ENCODE peak calls at places on chromosomes 3 and 15, in nine cellular contexts. One of them, this sample, is unnamed.

GRCh38 chr3:189457201-189457607 is 174.0 kb upstream of the TP63 start:
- DNase-seq in M059J: peak; percentile 93
- DNase-seq in non-pigmented ciliary epithelial cell: peak; percentile 22
- DNase-seq in HL-60: no peak
- DNase-seq in NCI-H187: no peak
- DNase-seq in EL: peak; percentile 57
- DNase-seq in Daoy: peak; percentile 69
- DNase-seq in activated CD4-positive, alpha-beta T cell treated with anti-CD3 and anti-CD28 coated beads, Interleukin-2, amount 50 U/mL, for 24 hours: no peak
- DNase-seq in bronchial epithelial cell: peak; percentile 63
- DNase-seq in this sample: peak; percentile 35

GRCh38 chr3:54902286-54902685 is 25.6 kb downstream of the LRTM1 start:
- DNase-seq in EL: no peak
- DNase-seq in Daoy: no peak
- DNase-seq in HL-60: no peak
- DNase-seq in activated CD4-positive, alpha-beta T cell treated with anti-CD3 and anti-CD28 coated beads, Interleukin-2, amount 50 U/mL, for 24 hours: no peak
- DNase-seq in NCI-H187: no peak
- DNase-seq in non-pigmented ciliary epithelial cell: no peak
- DNase-seq in bronchial epithelial cell: no peak
- DNase-seq in M059J: peak; percentile 49
- DNase-seq in this sample: no peak

GRCh38 chr15:70633394-70633793 is 130.0 kb downstream of the UACA start:
- DNase-seq in activated CD4-positive, alpha-beta T cell treated with anti-CD3 and anti-CD28 coated beads, Interleukin-2, amount 50 U/mL, for 24 hours: no peak
- DNase-seq in non-pigmented ciliary epithelial cell: no peak
- DNase-seq in M059J: no peak
- DNase-seq in Daoy: no peak
- DNase-seq in HL-60: no peak
- DNase-seq in NCI-H187: no peak
- DNase-seq in bronchial epithelial cell: no peak
- DNase-seq in EL: no peak
- DNase-seq in this sample: no peak

GRCh38 chr15:52710050-52710709 is 31.0 kb upstream of the ATOSA start:
- DNase-seq in NCI-H187: no peak
- DNase-seq in bronchial epithelial cell: peak; percentile 41
- DNase-seq in HL-60: no peak
- DNase-seq in activated CD4-positive, alpha-beta T cell treated with anti-CD3 and anti-CD28 coated beads, Interleukin-2, amount 50 U/mL, for 24 hours: no peak
- DNase-seq in EL: no peak
- DNase-seq in non-pigmented ciliary epithelial cell: no peak
- DNase-seq in M059J: peak; percentile 37
- DNase-seq in Daoy: peak; percentile 32
- DNase-seq in this sample: peak; percentile 15

GRCh38 chr3:72768976-72769375 is 79.3 kb downstream of the SHQ1 start:
- DNase-seq in bronchial epithelial cell: no peak
- DNase-seq in non-pigmented ciliary epithelial cell: no peak
- DNase-seq in Daoy: no peak
- DNase-seq in M059J: no peak
- DNase-seq in activated CD4-positive, alpha-beta T cell treated with anti-CD3 and anti-CD28 coated beads, Interleukin-2, amount 50 U/mL, for 24 hours: no peak
- DNase-seq in NCI-H187: no peak
- DNase-seq in EL: no peak
- DNase-seq in HL-60: no peak
- DNase-seq in this sample: no peak

GRCh38 chr15:82810061-82810862 is 834 bp downstream of the WHAMM start:
- DNase-seq in bronchial epithelial cell: peak; percentile 43
- DNase-seq in EL: peak; percentile 72
- DNase-seq in NCI-H187: no peak
- DNase-seq in HL-60: peak; percentile 48
- DNase-seq in non-pigmented ciliary epithelial cell: peak; percentile 19
- DNase-seq in Daoy: peak; percentile 58
- DNase-seq in activated CD4-positive, alpha-beta T cell treated with anti-CD3 and anti-CD28 coated beads, Interleukin-2, amount 50 U/mL, for 24 hours: peak; percentile 12
- DNase-seq in M059J: peak; percentile 57
- DNase-seq in this sample: peak; percentile 45

GRCh38 chr3:45793482-45794176 is 2.7 kb downstream of the SLC6A20 start:
- DNase-seq in Daoy: no peak
- DNase-seq in M059J: peak; percentile 54
- DNase-seq in bronchial epithelial cell: peak; percentile 29
- DNase-seq in EL: no peak
- DNase-seq in activated CD4-positive, alpha-beta T cell treated with anti-CD3 and anti-CD28 coated beads, Interleukin-2, amount 50 U/mL, for 24 hours: no peak
- DNase-seq in non-pigmented ciliary epithelial cell: no peak
- DNase-seq in NCI-H187: no peak
- DNase-seq in HL-60: no peak
- DNase-seq in this sample: no peak

GRCh38 chr3:11545186-11545851 is 98.4 kb downstream of the VGLL4 start:
- DNase-seq in activated CD4-positive, alpha-beta T cell treated with anti-CD3 and anti-CD28 coated beads, Interleukin-2, amount 50 U/mL, for 24 hours: no peak
- DNase-seq in Daoy: no peak
- DNase-seq in non-pigmented ciliary epithelial cell: no peak
- DNase-seq in HL-60: no peak
- DNase-seq in bronchial epithelial cell: no peak
- DNase-seq in NCI-H187: no peak
- DNase-seq in M059J: no peak
- DNase-seq in EL: no peak
- DNase-seq in this sample: peak; percentile 21

GRCh38 chr3:179512398-179512797 is 50.3 kb upstream of the ACTL6A start:
- DNase-seq in Daoy: no peak
- DNase-seq in activated CD4-positive, alpha-beta T cell treated with anti-CD3 and anti-CD28 coated beads, Interleukin-2, amount 50 U/mL, for 24 hours: no peak
- DNase-seq in non-pigmented ciliary epithelial cell: no peak
- DNase-seq in HL-60: no peak
- DNase-seq in M059J: no peak
- DNase-seq in EL: no peak
- DNase-seq in NCI-H187: no peak
- DNase-seq in bronchial epithelial cell: no peak
- DNase-seq in this sample: no peak

GRCh38 chr3:183527980-183528379 is 27.5 kb downstream of the KLHL6 start:
- DNase-seq in EL: no peak
- DNase-seq in HL-60: no peak
- DNase-seq in Daoy: no peak
- DNase-seq in bronchial epithelial cell: no peak
- DNase-seq in activated CD4-positive, alpha-beta T cell treated with anti-CD3 and anti-CD28 coated beads, Interleukin-2, amount 50 U/mL, for 24 hours: no peak
- DNase-seq in M059J: no peak
- DNase-seq in non-pigmented ciliary epithelial cell: no peak
- DNase-seq in NCI-H187: no peak
- DNase-seq in this sample: no peak

GRCh38 chr15:59657635-59658125 is 365 bp upstream of the GTF2A2 start:
- DNase-seq in HL-60: no peak
- DNase-seq in activated CD4-positive, alpha-beta T cell treated with anti-CD3 and anti-CD28 coated beads, Interleukin-2, amount 50 U/mL, for 24 hours: no peak
- DNase-seq in EL: no peak
- DNase-seq in Daoy: no peak
- DNase-seq in NCI-H187: no peak
- DNase-seq in non-pigmented ciliary epithelial cell: no peak
- DNase-seq in M059J: no peak
- DNase-seq in bronchial epithelial cell: no peak
- DNase-seq in this sample: no peak

GRCh38 chr3:98702166-98702565 is 61.0 kb upstream of the ST3GAL6 start:
- DNase-seq in EL: peak; percentile 48
- DNase-seq in M059J: peak; percentile 85
- DNase-seq in HL-60: no peak
- DNase-seq in non-pigmented ciliary epithelial cell: no peak
- DNase-seq in bronchial epithelial cell: no peak
- DNase-seq in NCI-H187: no peak
- DNase-seq in Daoy: no peak
- DNase-seq in activated CD4-positive, alpha-beta T cell treated with anti-CD3 and anti-CD28 coated beads, Interleukin-2, amount 50 U/mL, for 24 hours: no peak
- DNase-seq in this sample: no peak

GRCh38 chr3:172616061-172616461 is 92.8 kb upstream of the TNFSF10 start:
- DNase-seq in bronchial epithelial cell: no peak
- DNase-seq in NCI-H187: no peak
- DNase-seq in M059J: no peak
- DNase-seq in non-pigmented ciliary epithelial cell: no peak
- DNase-seq in HL-60: no peak
- DNase-seq in EL: peak; percentile 26
- DNase-seq in activated CD4-positive, alpha-beta T cell treated with anti-CD3 and anti-CD28 coated beads, Interleukin-2, amount 50 U/mL, for 24 hours: no peak
- DNase-seq in Daoy: no peak
- DNase-seq in this sample: no peak

GRCh38 chr15:76217029-76217866 is 94.0 kb downstream of the ETFA start:
- DNase-seq in activated CD4-positive, alpha-beta T cell treated with anti-CD3 and anti-CD28 coated beads, Interleukin-2, amount 50 U/mL, for 24 hours: no peak
- DNase-seq in Daoy: peak; percentile 85
- DNase-seq in NCI-H187: no peak
- DNase-seq in M059J: peak; percentile 87
- DNase-seq in non-pigmented ciliary epithelial cell: no peak
- DNase-seq in HL-60: no peak
- DNase-seq in bronchial epithelial cell: peak; percentile 72
- DNase-seq in EL: peak; percentile 44
- DNase-seq in this sample: peak; percentile 30

GRCh38 chr15:77664428-77664827 is 31.7 kb upstream of the LINGO1 start:
- DNase-seq in HL-60: no peak
- DNase-seq in non-pigmented ciliary epithelial cell: no peak
- DNase-seq in activated CD4-positive, alpha-beta T cell treated with anti-CD3 and anti-CD28 coated beads, Interleukin-2, amount 50 U/mL, for 24 hours: no peak
- DNase-seq in NCI-H187: no peak
- DNase-seq in M059J: no peak
- DNase-seq in EL: no peak
- DNase-seq in Daoy: no peak
- DNase-seq in bronchial epithelial cell: no peak
- DNase-seq in this sample: no peak

GRCh38 chr3:111547645-111548044 is 5.6 kb downstream of the CD96 start:
- DNase-seq in M059J: no peak
- DNase-seq in non-pigmented ciliary epithelial cell: no peak
- DNase-seq in Daoy: no peak
- DNase-seq in bronchial epithelial cell: no peak
- DNase-seq in activated CD4-positive, alpha-beta T cell treated with anti-CD3 and anti-CD28 coated beads, Interleukin-2, amount 50 U/mL, for 24 hours: no peak
- DNase-seq in EL: no peak
- DNase-seq in HL-60: peak; percentile 37
- DNase-seq in NCI-H187: no peak
- DNase-seq in this sample: no peak

GRCh38 chr3:86673981-86674380 is 317.0 kb downstream of the VGLL3 start:
- DNase-seq in activated CD4-positive, alpha-beta T cell treated with anti-CD3 and anti-CD28 coated beads, Interleukin-2, amount 50 U/mL, for 24 hours: no peak
- DNase-seq in NCI-H187: no peak
- DNase-seq in M059J: no peak
- DNase-seq in Daoy: no peak
- DNase-seq in HL-60: no peak
- DNase-seq in bronchial epithelial cell: no peak
- DNase-seq in EL: no peak
- DNase-seq in non-pigmented ciliary epithelial cell: no peak
- DNase-seq in this sample: no peak

GRCh38 chr3:49867871-49868321 is 1.8 kb downstream of the CAMKV start:
- DNase-seq in Daoy: peak; percentile 27
- DNase-seq in M059J: peak; percentile 41
- DNase-seq in bronchial epithelial cell: peak; percentile 29
- DNase-seq in non-pigmented ciliary epithelial cell: no peak
- DNase-seq in HL-60: no peak
- DNase-seq in activated CD4-positive, alpha-beta T cell treated with anti-CD3 and anti-CD28 coated beads, Interleukin-2, amount 50 U/mL, for 24 hours: no peak
- DNase-seq in NCI-H187: no peak
- DNase-seq in EL: peak; percentile 47
- DNase-seq in this sample: peak; percentile 41

GRCh38 chr15:93270937-93271472 is 182.0 kb upstream of the RGMA start:
- DNase-seq in bronchial epithelial cell: no peak
- DNase-seq in EL: no peak
- DNase-seq in NCI-H187: no peak
- DNase-seq in activated CD4-positive, alpha-beta T cell treated with anti-CD3 and anti-CD28 coated beads, Interleukin-2, amount 50 U/mL, for 24 hours: no peak
- DNase-seq in HL-60: no peak
- DNase-seq in M059J: no peak
- DNase-seq in non-pigmented ciliary epithelial cell: no peak
- DNase-seq in Daoy: no peak
- DNase-seq in this sample: no peak

GRCh38 chr3:37707428-37708372 is 154.0 kb upstream of the CTDSPL start:
- DNase-seq in HL-60: no peak
- DNase-seq in bronchial epithelial cell: no peak
- DNase-seq in EL: no peak
- DNase-seq in M059J: no peak
- DNase-seq in activated CD4-positive, alpha-beta T cell treated with anti-CD3 and anti-CD28 coated beads, Interleukin-2, amount 50 U/mL, for 24 hours: no peak
- DNase-seq in Daoy: no peak
- DNase-seq in NCI-H187: no peak
- DNase-seq in non-pigmented ciliary epithelial cell: no peak
- DNase-seq in this sample: peak; percentile 11

GRCh38 chr15:72312605-72313447 is 7.1 kb downstream of the CELF6 start:
- DNase-seq in Daoy: peak; percentile 73
- DNase-seq in M059J: peak; percentile 64
- DNase-seq in NCI-H187: peak; percentile 10
- DNase-seq in HL-60: peak; percentile 66
- DNase-seq in activated CD4-positive, alpha-beta T cell treated with anti-CD3 and anti-CD28 coated beads, Interleukin-2, amount 50 U/mL, for 24 hours: peak; percentile 28
- DNase-seq in bronchial epithelial cell: peak; percentile 50
- DNase-seq in EL: peak; percentile 73
- DNase-seq in non-pigmented ciliary epithelial cell: no peak
- DNase-seq in this sample: peak; percentile 73

GRCh38 chr15:101615986-101616848 is 36.0 kb downstream of the TM2D3 start:
- DNase-seq in NCI-H187: no peak
- DNase-seq in activated CD4-positive, alpha-beta T cell treated with anti-CD3 and anti-CD28 coated beads, Interleukin-2, amount 50 U/mL, for 24 hours: no peak
- DNase-seq in HL-60: no peak
- DNase-seq in non-pigmented ciliary epithelial cell: no peak
- DNase-seq in bronchial epithelial cell: peak; percentile 76
- DNase-seq in M059J: peak; percentile 62
- DNase-seq in Daoy: peak; percentile 88
- DNase-seq in EL: peak; percentile 80
- DNase-seq in this sample: peak; percentile 82

GRCh38 chr3:129560931-129561594 is 18.1 kb downstream of the H1-8 start:
- DNase-seq in Daoy: peak; percentile 80
- DNase-seq in non-pigmented ciliary epithelial cell: peak; percentile 10
- DNase-seq in activated CD4-positive, alpha-beta T cell treated with anti-CD3 and anti-CD28 coated beads, Interleukin-2, amount 50 U/mL, for 24 hours: no peak
- DNase-seq in EL: peak; percentile 87
- DNase-seq in M059J: peak; percentile 95
- DNase-seq in NCI-H187: no peak
- DNase-seq in HL-60: no peak
- DNase-seq in bronchial epithelial cell: no peak
- DNase-seq in this sample: peak; percentile 79

GRCh38 chr3:197103766-197104165 is 74.1 kb upstream of the MELTF start:
- DNase-seq in bronchial epithelial cell: no peak
- DNase-seq in HL-60: no peak
- DNase-seq in non-pigmented ciliary epithelial cell: peak; percentile 13
- DNase-seq in activated CD4-positive, alpha-beta T cell treated with anti-CD3 and anti-CD28 coated beads, Interleukin-2, amount 50 U/mL, for 24 hours: no peak
- DNase-seq in EL: peak; percentile 61
- DNase-seq in NCI-H187: no peak
- DNase-seq in M059J: peak; percentile 28
- DNase-seq in Daoy: no peak
- DNase-seq in this sample: peak; percentile 13

GRCh38 chr3:19155375-19155774 is 7.1 kb downstream of the KCNH8 start:
- DNase-seq in Daoy: no peak
- DNase-seq in EL: no peak
- DNase-seq in NCI-H187: no peak
- DNase-seq in bronchial epithelial cell: no peak
- DNase-seq in non-pigmented ciliary epithelial cell: no peak
- DNase-seq in HL-60: no peak
- DNase-seq in M059J: no peak
- DNase-seq in activated CD4-positive, alpha-beta T cell treated with anti-CD3 and anti-CD28 coated beads, Interleukin-2, amount 50 U/mL, for 24 hours: no peak
- DNase-seq in this sample: no peak

GRCh38 chr3:158768361-158768787 is 33.5 kb upstream of the MFSD1 start:
- DNase-seq in M059J: peak; percentile 70
- DNase-seq in activated CD4-positive, alpha-beta T cell treated with anti-CD3 and anti-CD28 coated beads, Interleukin-2, amount 50 U/mL, for 24 hours: no peak
- DNase-seq in bronchial epithelial cell: peak; percentile 40
- DNase-seq in EL: peak; percentile 55
- DNase-seq in non-pigmented ciliary epithelial cell: no peak
- DNase-seq in Daoy: peak; percentile 75
- DNase-seq in HL-60: no peak
- DNase-seq in NCI-H187: no peak
- DNase-seq in this sample: peak; percentile 70

GRCh38 chr15:82047493-82048446 is 2.0 kb upstream of the MEX3B start:
- DNase-seq in non-pigmented ciliary epithelial cell: peak; percentile 3
- DNase-seq in bronchial epithelial cell: peak; percentile 43
- DNase-seq in NCI-H187: no peak
- DNase-seq in EL: no peak
- DNase-seq in M059J: peak; percentile 10
- DNase-seq in activated CD4-positive, alpha-beta T cell treated with anti-CD3 and anti-CD28 coated beads, Interleukin-2, amount 50 U/mL, for 24 hours: no peak
- DNase-seq in HL-60: no peak
- DNase-seq in Daoy: no peak
- DNase-seq in this sample: peak; percentile 14

This sample was measured in fibroblast of mammary gland.